ENCODE peak calls at places on chromosomes 12 and 14, in ten cellular contexts. M is astrocyte of the cerebellum, U is astrocyte of the spinal cord, I is cardiac fibroblast, D is Panc1, F is body of pancreas, L is lung, Y is fibroblast of mammary gland, R is K562, T is AG04450. O is an unnamed sample.
A peak's percentile ranks its signal among the peaks of the same experiment; 100 is the strongest.

GRCh38 chr14:94423465-94424056 is 29.0 kb downstream of the SERPINA11 start:
- DNase-seq in M (peak; percentile 54), U (peak; percentile 74), I (peak; percentile 83), D (peak; percentile 10), F (peak; percentile 79), L (peak; percentile 73), Y (peak; percentile 67), R (peak; percentile 18), T (no peak), O (peak; percentile 72)

GRCh38 chr12:1803736-1804135 is 16.6 kb upstream of the LRTM2 start:
- DNase-seq in M (no peak), U (no peak), I (no peak), D (no peak), F (no peak), L (no peak), Y (no peak), R (no peak), T (no peak), O (no peak)

GRCh38 chr12:16348435-16349131 is 1.1 kb downstream of the MGST1 start:
- DNase-seq in M (no peak), U (no peak), I (peak; percentile 49), D (no peak), F (no peak), L (no peak), Y (peak; percentile 32), R (no peak), T (no peak), O (no peak)

GRCh38 chr12:49553512-49554088 is 14.3 kb downstream of the MCRS1 start:
- DNase-seq in M (peak; percentile 4), U (peak; percentile 17), I (peak; percentile 33), D (peak; percentile 47), F (no peak), L (no peak), Y (peak; percentile 16), R (peak; percentile 50), T (no peak), O (no peak)

GRCh38 chr14:68047910-68048309 is 228.3 kb downstream of the RAD51B start:
- DNase-seq in M (no peak), U (peak; percentile 42), I (peak; percentile 78), D (no peak), F (no peak), L (no peak), Y (peak; percentile 33), R (no peak), T (peak; percentile 6), O (no peak)

GRCh38 chr12:66028388-66028787 is 102.2 kb downstream of the LLPH start:
- DNase-seq in M (no peak), U (no peak), I (no peak), D (no peak), F (no peak), L (no peak), Y (no peak), R (no peak), T (no peak), O (no peak)

GRCh38 chr12:104638760-104639319 is 182.1 kb downstream of the CHST11 start:
- DNase-seq in M (no peak), U (no peak), I (no peak), D (no peak), F (no peak), L (no peak), Y (no peak), R (no peak), T (no peak), O (no peak)

GRCh38 chr14:82710257-82710841 is 1176.7 kb upstream of the SEL1L start:
- DNase-seq in M (peak; percentile 61), U (peak; percentile 24), I (peak; percentile 53), D (peak; percentile 28), F (peak; percentile 70), L (peak; percentile 72), Y (peak; percentile 74), R (peak; percentile 35), T (peak; percentile 11), O (peak; percentile 72)

GRCh38 chr12:98721204-98721702 is 76.2 kb downstream of the APAF1 start:
- DNase-seq in M (no peak), U (no peak), I (no peak), D (no peak), F (no peak), L (no peak), Y (no peak), R (no peak), T (no peak), O (no peak)
- H3K4me3 ChIP-seq in M (no peak overlapping the region), U (no peak overlapping the region), I (no peak overlapping the region), D (no peak overlapping the region), F (no peak overlapping the region), L (no peak overlapping the region), Y (no peak overlapping the region), R (no peak overlapping the region), T (no peak overlapping the region), O (no peak overlapping the region)

GRCh38 chr12:28583771-28584261 is 393.6 kb downstream of the CCDC91 start:
- DNase-seq in M (peak; percentile 31), U (peak; percentile 57), I (peak; percentile 24), D (no peak), F (no peak), L (no peak), Y (peak; percentile 47), R (no peak), T (no peak), O (no peak)
- TF ChIP-seq CTCF in M (peak; percentile 35), U (peak; percentile 25), I (peak; percentile 30), D (peak; percentile 43), F (no peak), L (no peak), Y (peak; percentile 16), R (peak; percentile 56), T (no peak), O (peak; percentile 52)

GRCh38 chr12:12244341-12244740 is 22.5 kb downstream of the LRP6 start:
- DNase-seq in M (no peak), U (no peak), I (no peak), D (no peak), F (no peak), L (no peak), Y (no peak), R (no peak), T (no peak), O (no peak)

GRCh38 chr12:12239127-12239526 is 27.7 kb downstream of the LRP6 start:
- DNase-seq in M (no peak), U (no peak), I (no peak), D (no peak), F (no peak), L (no peak), Y (no peak), R (no peak), T (no peak), O (no peak)

GRCh38 chr12:12238605-12239004 is 28.2 kb downstream of the LRP6 start:
- DNase-seq in M (no peak), U (no peak), I (no peak), D (no peak), F (no peak), L (no peak), Y (no peak), R (no peak), T (no peak), O (no peak)

GRCh38 chr12:12236896-12237295 is 29.9 kb downstream of the LRP6 start:
- DNase-seq in M (no peak), U (no peak), I (no peak), D (no peak), F (no peak), L (no peak), Y (no peak), R (no peak), T (no peak), O (no peak)

DNA sequence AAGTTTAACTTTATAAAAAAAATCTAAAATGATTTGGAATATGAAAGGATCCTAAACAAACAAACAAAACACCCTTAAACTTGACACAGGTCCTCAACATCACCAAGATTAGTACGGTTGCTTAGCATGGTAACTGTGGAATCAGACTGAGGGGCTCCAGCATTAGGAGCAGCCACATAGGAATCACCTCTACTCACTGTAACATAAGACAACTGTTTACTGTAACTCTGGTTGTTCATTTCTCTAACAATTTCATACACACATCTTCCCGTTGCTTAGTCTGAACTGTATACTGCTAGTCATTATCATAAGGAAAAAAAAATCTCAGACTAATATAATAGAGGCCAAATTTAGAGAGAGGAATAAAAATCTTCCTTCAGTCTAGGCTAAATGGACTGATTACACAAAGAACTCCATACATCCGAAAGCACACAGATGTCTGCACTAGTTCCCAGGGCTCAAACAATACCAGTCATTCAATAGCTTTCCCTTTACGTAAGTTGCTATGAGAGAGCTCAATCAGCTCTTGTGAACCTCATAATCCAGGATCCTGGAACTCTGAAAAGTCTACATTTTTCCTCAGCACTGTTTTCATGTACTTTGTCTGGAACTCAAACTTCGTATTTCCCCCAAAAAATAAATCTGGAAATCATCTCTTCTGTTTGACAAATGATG is 26.0 kb downstream of the LRP6 start:
- DNase-seq in M (peak; percentile 31), U (peak; percentile 46), I (peak; percentile 44), D (no peak), F (no peak), L (no peak), Y (peak; percentile 58), R (no peak), T (no peak), O (no peak)
- H3K4me3 ChIP-seq in M (no peak overlapping the region), U (no peak overlapping the region), I (no peak overlapping the region), D (no peak overlapping the region), F (no peak overlapping the region), L (no peak overlapping the region), Y (no peak overlapping the region), R (no peak overlapping the region), T (no peak overlapping the region), O (no peak overlapping the region)

DNA sequence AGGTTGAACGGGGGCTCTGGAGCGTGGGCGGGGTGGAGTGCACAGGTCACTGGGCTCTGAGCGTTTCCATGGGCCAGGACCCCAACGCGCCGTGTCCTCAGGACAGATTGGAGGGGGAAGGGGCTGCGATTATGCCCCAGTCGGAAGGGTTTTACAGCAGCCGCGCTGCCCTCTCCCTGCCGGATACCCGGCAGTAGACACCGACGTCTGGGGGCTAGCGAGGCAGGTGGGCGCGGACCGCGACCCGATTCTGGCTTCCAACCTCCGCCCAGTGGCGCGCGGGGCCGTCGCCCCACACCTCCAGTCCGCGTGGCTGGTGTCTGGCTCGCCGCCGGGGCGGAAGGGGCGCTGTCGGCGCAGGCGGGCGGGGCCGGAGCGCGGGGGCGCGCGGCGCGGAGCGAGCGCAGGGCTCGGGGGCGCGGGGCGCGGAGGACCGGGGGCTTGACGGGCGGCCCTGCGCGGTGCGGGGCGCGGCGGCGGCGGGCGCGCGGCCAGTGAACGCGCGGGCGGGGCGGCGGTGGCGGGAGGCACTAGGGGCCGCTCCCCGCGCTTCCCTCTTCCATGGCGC is 2.4 kb upstream of the KIF26A start:
- DNase-seq in M (no peak), U (no peak), I (no peak), D (no peak), F (no peak), L (no peak), Y (no peak), R (no peak), T (no peak), O (peak; percentile 75)
- TF ChIP-seq CTCF in M (no peak), U (no peak), I (no peak), D (peak; percentile 19), F (peak; percentile 8), L (no peak), Y (no peak), R (no peak), T (no peak), O (peak; percentile 11)

GRCh38 chr12:3881208-3881980 is 8.2 kb upstream of the PARP11 start:
- DNase-seq in M (no peak), U (no peak), I (no peak), D (no peak), F (no peak), L (no peak), Y (no peak), R (no peak), T (no peak), O (no peak)
- H3K4me3 ChIP-seq in M (no peak overlapping the region), U (no peak overlapping the region), I (no peak overlapping the region), D (no peak overlapping the region), F (no peak overlapping the region), L (no peak overlapping the region), Y (no peak overlapping the region), R (no peak overlapping the region), T (no peak overlapping the region), O (no peak overlapping the region)

GRCh38 chr12:94055528-94055927 is 92.8 kb upstream of the PLXNC1 start:
- DNase-seq in M (no peak), U (no peak), I (no peak), D (no peak), F (no peak), L (no peak), Y (no peak), R (no peak), T (no peak), O (no peak)
- TF ChIP-seq CTCF in M (no peak), U (no peak), I (no peak), D (no peak), F (no peak), L (no peak), Y (no peak), R (no peak), T (no peak), O (no peak)